ENCODE peak calls at places on chromosome 4, in nine cellular contexts. One of them, this sample, is unnamed.

GRCh38 chr4:38169524-38169923 is 209.3 kb downstream of the PTTG2 start:
- ATAC-seq in activated CD8-positive, alpha-beta T cell treated with anti-CD3 and anti-CD28 coated beads for 36 hours: no peak
- ATAC-seq in activated T-cell treated with anti-CD3 and anti-CD28 coated beads, Interleukin-2, amount 50 U/mL, for 72 hours: no peak
- ATAC-seq in stimulated activated naive B cell treated with anti-CD40 and anti-IgM and Interleukin-4, amounts not matched to agents 10 μg/mL and 1 μg/mL and 100 μg/mL, for 72 hours: no peak
- ATAC-seq in CD4-positive, alpha-beta T cell: no peak
- ATAC-seq in effector memory CD8-positive, alpha-beta T cell: no peak
- ATAC-seq in heart right ventricle: no peak
- ATAC-seq in sciatic nerve: no peak
- ATAC-seq in heart left ventricle: no peak
- ATAC-seq in this sample: no peak

GRCh38 chr4:3293410-3294391 is 880 bp downstream of the RGS12 start:
- ATAC-seq in activated CD8-positive, alpha-beta T cell treated with anti-CD3 and anti-CD28 coated beads for 36 hours: no peak
- ATAC-seq in activated T-cell treated with anti-CD3 and anti-CD28 coated beads, Interleukin-2, amount 50 U/mL, for 72 hours: no peak
- ATAC-seq in stimulated activated naive B cell treated with anti-CD40 and anti-IgM and Interleukin-4, amounts not matched to agents 10 μg/mL and 1 μg/mL and 100 μg/mL, for 72 hours: no peak
- ATAC-seq in CD4-positive, alpha-beta T cell: peak; percentile 4
- ATAC-seq in effector memory CD8-positive, alpha-beta T cell: no peak
- ATAC-seq in heart right ventricle: no peak
- ATAC-seq in sciatic nerve: peak; percentile 3
- ATAC-seq in heart left ventricle: no peak
- ATAC-seq in this sample: no peak

GRCh38 chr4:140993350-140993749 is 139.9 kb downstream of the RNF150 start:
- ATAC-seq in activated CD8-positive, alpha-beta T cell treated with anti-CD3 and anti-CD28 coated beads for 36 hours: no peak
- ATAC-seq in activated T-cell treated with anti-CD3 and anti-CD28 coated beads, Interleukin-2, amount 50 U/mL, for 72 hours: no peak
- ATAC-seq in stimulated activated naive B cell treated with anti-CD40 and anti-IgM and Interleukin-4, amounts not matched to agents 10 μg/mL and 1 μg/mL and 100 μg/mL, for 72 hours: no peak
- ATAC-seq in CD4-positive, alpha-beta T cell: no peak
- ATAC-seq in effector memory CD8-positive, alpha-beta T cell: no peak
- ATAC-seq in heart right ventricle: no peak
- ATAC-seq in sciatic nerve: no peak
- ATAC-seq in heart left ventricle: no peak
- ATAC-seq in this sample: no peak

GRCh38 chr4:1048781-1049590 is 37.6 kb downstream of the FGFRL1 start:
- ATAC-seq in activated CD8-positive, alpha-beta T cell treated with anti-CD3 and anti-CD28 coated beads for 36 hours: peak; percentile 61
- ATAC-seq in activated T-cell treated with anti-CD3 and anti-CD28 coated beads, Interleukin-2, amount 50 U/mL, for 72 hours: peak; percentile 76
- ATAC-seq in stimulated activated naive B cell treated with anti-CD40 and anti-IgM and Interleukin-4, amounts not matched to agents 10 μg/mL and 1 μg/mL and 100 μg/mL, for 72 hours: peak; percentile 84
- ATAC-seq in CD4-positive, alpha-beta T cell: no peak
- ATAC-seq in effector memory CD8-positive, alpha-beta T cell: no peak
- ATAC-seq in heart right ventricle: no peak
- ATAC-seq in sciatic nerve: no peak
- ATAC-seq in heart left ventricle: no peak
- ATAC-seq in this sample: no peak

GRCh38 chr4:56272946-56273728 is 114.2 kb downstream of the AASDH start:
- ATAC-seq in activated CD8-positive, alpha-beta T cell treated with anti-CD3 and anti-CD28 coated beads for 36 hours: no peak
- ATAC-seq in activated T-cell treated with anti-CD3 and anti-CD28 coated beads, Interleukin-2, amount 50 U/mL, for 72 hours: no peak
- ATAC-seq in stimulated activated naive B cell treated with anti-CD40 and anti-IgM and Interleukin-4, amounts not matched to agents 10 μg/mL and 1 μg/mL and 100 μg/mL, for 72 hours: no peak
- ATAC-seq in CD4-positive, alpha-beta T cell: no peak
- ATAC-seq in effector memory CD8-positive, alpha-beta T cell: no peak
- ATAC-seq in heart right ventricle: no peak
- ATAC-seq in sciatic nerve: no peak
- ATAC-seq in heart left ventricle: no peak
- ATAC-seq in this sample: no peak

GRCh38 chr4:10192331-10192730 is 75.7 kb upstream of the WDR1 start:
- ATAC-seq in activated CD8-positive, alpha-beta T cell treated with anti-CD3 and anti-CD28 coated beads for 36 hours: no peak
- ATAC-seq in activated T-cell treated with anti-CD3 and anti-CD28 coated beads, Interleukin-2, amount 50 U/mL, for 72 hours: no peak
- ATAC-seq in stimulated activated naive B cell treated with anti-CD40 and anti-IgM and Interleukin-4, amounts not matched to agents 10 μg/mL and 1 μg/mL and 100 μg/mL, for 72 hours: no peak
- ATAC-seq in CD4-positive, alpha-beta T cell: no peak
- ATAC-seq in effector memory CD8-positive, alpha-beta T cell: no peak
- ATAC-seq in heart right ventricle: no peak
- ATAC-seq in sciatic nerve: no peak
- ATAC-seq in heart left ventricle: no peak
- ATAC-seq in this sample: no peak

GRCh38 chr4:101977096-101977495 is 186.6 kb downstream of the BANK1 start:
- ATAC-seq in activated CD8-positive, alpha-beta T cell treated with anti-CD3 and anti-CD28 coated beads for 36 hours: no peak
- ATAC-seq in activated T-cell treated with anti-CD3 and anti-CD28 coated beads, Interleukin-2, amount 50 U/mL, for 72 hours: no peak
- ATAC-seq in stimulated activated naive B cell treated with anti-CD40 and anti-IgM and Interleukin-4, amounts not matched to agents 10 μg/mL and 1 μg/mL and 100 μg/mL, for 72 hours: no peak
- ATAC-seq in CD4-positive, alpha-beta T cell: no peak
- ATAC-seq in effector memory CD8-positive, alpha-beta T cell: no peak
- ATAC-seq in heart right ventricle: peak; percentile 50
- ATAC-seq in sciatic nerve: no peak
- ATAC-seq in heart left ventricle: no peak
- ATAC-seq in this sample: no peak

GRCh38 chr4:1863297-1864033 is 7.5 kb upstream of the LETM1 start:
- ATAC-seq in activated CD8-positive, alpha-beta T cell treated with anti-CD3 and anti-CD28 coated beads for 36 hours: peak; percentile 35
- ATAC-seq in activated T-cell treated with anti-CD3 and anti-CD28 coated beads, Interleukin-2, amount 50 U/mL, for 72 hours: no peak
- ATAC-seq in stimulated activated naive B cell treated with anti-CD40 and anti-IgM and Interleukin-4, amounts not matched to agents 10 μg/mL and 1 μg/mL and 100 μg/mL, for 72 hours: no peak
- ATAC-seq in CD4-positive, alpha-beta T cell: no peak
- ATAC-seq in effector memory CD8-positive, alpha-beta T cell: no peak
- ATAC-seq in heart right ventricle: no peak
- ATAC-seq in sciatic nerve: no peak
- ATAC-seq in heart left ventricle: no peak
- ATAC-seq in this sample: no peak

GRCh38 chr4:110620352-110621327 is 2.2 kb downstream of the PITX2 start:
- ATAC-seq in activated CD8-positive, alpha-beta T cell treated with anti-CD3 and anti-CD28 coated beads for 36 hours: no peak
- ATAC-seq in activated T-cell treated with anti-CD3 and anti-CD28 coated beads, Interleukin-2, amount 50 U/mL, for 72 hours: peak; percentile 19
- ATAC-seq in stimulated activated naive B cell treated with anti-CD40 and anti-IgM and Interleukin-4, amounts not matched to agents 10 μg/mL and 1 μg/mL and 100 μg/mL, for 72 hours: no peak
- ATAC-seq in CD4-positive, alpha-beta T cell: no peak
- ATAC-seq in effector memory CD8-positive, alpha-beta T cell: no peak
- ATAC-seq in heart right ventricle: peak; percentile 12
- ATAC-seq in sciatic nerve: no peak
- ATAC-seq in heart left ventricle: no peak
- ATAC-seq in this sample: no peak

GRCh38 chr4:37453361-37454262 is 209.1 kb downstream of the NWD2 start:
- ATAC-seq in activated CD8-positive, alpha-beta T cell treated with anti-CD3 and anti-CD28 coated beads for 36 hours: peak; percentile 91
- ATAC-seq in activated T-cell treated with anti-CD3 and anti-CD28 coated beads, Interleukin-2, amount 50 U/mL, for 72 hours: peak; percentile 95
- ATAC-seq in stimulated activated naive B cell treated with anti-CD40 and anti-IgM and Interleukin-4, amounts not matched to agents 10 μg/mL and 1 μg/mL and 100 μg/mL, for 72 hours: peak; percentile 90
- ATAC-seq in CD4-positive, alpha-beta T cell: peak; percentile 89
- ATAC-seq in effector memory CD8-positive, alpha-beta T cell: peak; percentile 48
- ATAC-seq in heart right ventricle: peak; percentile 98
- ATAC-seq in sciatic nerve: peak; percentile 97
- ATAC-seq in heart left ventricle: peak; percentile 98
- ATAC-seq in this sample: peak; percentile 84

GRCh38 chr4:69308634-69309033 is 28.4 kb downstream of the UGT2B28 start:
- ATAC-seq in activated CD8-positive, alpha-beta T cell treated with anti-CD3 and anti-CD28 coated beads for 36 hours: no peak
- ATAC-seq in activated T-cell treated with anti-CD3 and anti-CD28 coated beads, Interleukin-2, amount 50 U/mL, for 72 hours: no peak
- ATAC-seq in stimulated activated naive B cell treated with anti-CD40 and anti-IgM and Interleukin-4, amounts not matched to agents 10 μg/mL and 1 μg/mL and 100 μg/mL, for 72 hours: no peak
- ATAC-seq in CD4-positive, alpha-beta T cell: no peak
- ATAC-seq in effector memory CD8-positive, alpha-beta T cell: no peak
- ATAC-seq in heart right ventricle: no peak
- ATAC-seq in sciatic nerve: no peak
- ATAC-seq in heart left ventricle: no peak
- ATAC-seq in this sample: no peak

GRCh38 chr4:89765966-89766365 is 71.0 kb downstream of the SNCA start:
- ATAC-seq in activated CD8-positive, alpha-beta T cell treated with anti-CD3 and anti-CD28 coated beads for 36 hours: no peak
- ATAC-seq in activated T-cell treated with anti-CD3 and anti-CD28 coated beads, Interleukin-2, amount 50 U/mL, for 72 hours: no peak
- ATAC-seq in stimulated activated naive B cell treated with anti-CD40 and anti-IgM and Interleukin-4, amounts not matched to agents 10 μg/mL and 1 μg/mL and 100 μg/mL, for 72 hours: no peak
- ATAC-seq in CD4-positive, alpha-beta T cell: no peak
- ATAC-seq in effector memory CD8-positive, alpha-beta T cell: no peak
- ATAC-seq in heart right ventricle: peak; percentile 81
- ATAC-seq in sciatic nerve: peak; percentile 81
- ATAC-seq in heart left ventricle: peak; percentile 86
- ATAC-seq in this sample: no peak

GRCh38 chr4:185374573-185374972 is 21.2 kb downstream of the LRP2BP start:
- ATAC-seq in activated CD8-positive, alpha-beta T cell treated with anti-CD3 and anti-CD28 coated beads for 36 hours: no peak
- ATAC-seq in activated T-cell treated with anti-CD3 and anti-CD28 coated beads, Interleukin-2, amount 50 U/mL, for 72 hours: no peak
- ATAC-seq in stimulated activated naive B cell treated with anti-CD40 and anti-IgM and Interleukin-4, amounts not matched to agents 10 μg/mL and 1 μg/mL and 100 μg/mL, for 72 hours: no peak
- ATAC-seq in CD4-positive, alpha-beta T cell: no peak
- ATAC-seq in effector memory CD8-positive, alpha-beta T cell: no peak
- ATAC-seq in heart right ventricle: no peak
- ATAC-seq in sciatic nerve: no peak
- ATAC-seq in heart left ventricle: no peak
- ATAC-seq in this sample: no peak

GRCh38 chr4:158624889-158625478 is 46.7 kb downstream of the C4orf46 start:
- ATAC-seq in activated CD8-positive, alpha-beta T cell treated with anti-CD3 and anti-CD28 coated beads for 36 hours: peak; percentile 58
- ATAC-seq in activated T-cell treated with anti-CD3 and anti-CD28 coated beads, Interleukin-2, amount 50 U/mL, for 72 hours: no peak
- ATAC-seq in stimulated activated naive B cell treated with anti-CD40 and anti-IgM and Interleukin-4, amounts not matched to agents 10 μg/mL and 1 μg/mL and 100 μg/mL, for 72 hours: peak; percentile 66
- ATAC-seq in CD4-positive, alpha-beta T cell: no peak
- ATAC-seq in effector memory CD8-positive, alpha-beta T cell: peak; percentile 32
- ATAC-seq in heart right ventricle: peak; percentile 67
- ATAC-seq in sciatic nerve: peak; percentile 76
- ATAC-seq in heart left ventricle: peak; percentile 86
- ATAC-seq in this sample: peak; percentile 50

GRCh38 chr4:54395013-54395527 is 166.0 kb downstream of the PDGFRA start:
- ATAC-seq in activated CD8-positive, alpha-beta T cell treated with anti-CD3 and anti-CD28 coated beads for 36 hours: no peak
- ATAC-seq in activated T-cell treated with anti-CD3 and anti-CD28 coated beads, Interleukin-2, amount 50 U/mL, for 72 hours: no peak
- ATAC-seq in stimulated activated naive B cell treated with anti-CD40 and anti-IgM and Interleukin-4, amounts not matched to agents 10 μg/mL and 1 μg/mL and 100 μg/mL, for 72 hours: no peak
- ATAC-seq in CD4-positive, alpha-beta T cell: no peak
- ATAC-seq in effector memory CD8-positive, alpha-beta T cell: no peak
- ATAC-seq in heart right ventricle: no peak
- ATAC-seq in sciatic nerve: no peak
- ATAC-seq in heart left ventricle: no peak
- ATAC-seq in this sample: no peak

GRCh38 chr4:73193155-73193554 is 65.4 kb downstream of the ANKRD17 start:
- ATAC-seq in activated CD8-positive, alpha-beta T cell treated with anti-CD3 and anti-CD28 coated beads for 36 hours: no peak
- ATAC-seq in activated T-cell treated with anti-CD3 and anti-CD28 coated beads, Interleukin-2, amount 50 U/mL, for 72 hours: no peak
- ATAC-seq in stimulated activated naive B cell treated with anti-CD40 and anti-IgM and Interleukin-4, amounts not matched to agents 10 μg/mL and 1 μg/mL and 100 μg/mL, for 72 hours: peak; percentile 93
- ATAC-seq in CD4-positive, alpha-beta T cell: no peak
- ATAC-seq in effector memory CD8-positive, alpha-beta T cell: no peak
- ATAC-seq in heart right ventricle: no peak
- ATAC-seq in sciatic nerve: no peak
- ATAC-seq in heart left ventricle: no peak
- ATAC-seq in this sample: no peak

GRCh38 chr4:26058537-26058936 is 144.5 kb downstream of the SMIM20 start:
- ATAC-seq in activated CD8-positive, alpha-beta T cell treated with anti-CD3 and anti-CD28 coated beads for 36 hours: peak; percentile 93
- ATAC-seq in activated T-cell treated with anti-CD3 and anti-CD28 coated beads, Interleukin-2, amount 50 U/mL, for 72 hours: peak; percentile 98
- ATAC-seq in stimulated activated naive B cell treated with anti-CD40 and anti-IgM and Interleukin-4, amounts not matched to agents 10 μg/mL and 1 μg/mL and 100 μg/mL, for 72 hours: peak; percentile 78
- ATAC-seq in CD4-positive, alpha-beta T cell: no peak
- ATAC-seq in effector memory CD8-positive, alpha-beta T cell: peak; percentile 31
- ATAC-seq in heart right ventricle: no peak
- ATAC-seq in sciatic nerve: no peak
- ATAC-seq in heart left ventricle: peak; percentile 39
- ATAC-seq in this sample: no peak

GRCh38 chr4:152090543-152090942 is 329.7 kb upstream of the GATB start:
- ATAC-seq in activated CD8-positive, alpha-beta T cell treated with anti-CD3 and anti-CD28 coated beads for 36 hours: peak; percentile 88
- ATAC-seq in activated T-cell treated with anti-CD3 and anti-CD28 coated beads, Interleukin-2, amount 50 U/mL, for 72 hours: peak; percentile 95
- ATAC-seq in stimulated activated naive B cell treated with anti-CD40 and anti-IgM and Interleukin-4, amounts not matched to agents 10 μg/mL and 1 μg/mL and 100 μg/mL, for 72 hours: peak; percentile 84
- ATAC-seq in CD4-positive, alpha-beta T cell: peak; percentile 40
- ATAC-seq in effector memory CD8-positive, alpha-beta T cell: no peak
- ATAC-seq in heart right ventricle: peak; percentile 91
- ATAC-seq in sciatic nerve: no peak
- ATAC-seq in heart left ventricle: peak; percentile 93
- ATAC-seq in this sample: no peak

GRCh38 chr4:83189631-83190136 is 75.2 kb upstream of the PLAC8 start:
- ATAC-seq in activated CD8-positive, alpha-beta T cell treated with anti-CD3 and anti-CD28 coated beads for 36 hours: no peak
- ATAC-seq in activated T-cell treated with anti-CD3 and anti-CD28 coated beads, Interleukin-2, amount 50 U/mL, for 72 hours: no peak
- ATAC-seq in stimulated activated naive B cell treated with anti-CD40 and anti-IgM and Interleukin-4, amounts not matched to agents 10 μg/mL and 1 μg/mL and 100 μg/mL, for 72 hours: no peak
- ATAC-seq in CD4-positive, alpha-beta T cell: no peak
- ATAC-seq in effector memory CD8-positive, alpha-beta T cell: no peak
- ATAC-seq in heart right ventricle: no peak
- ATAC-seq in sciatic nerve: no peak
- ATAC-seq in heart left ventricle: no peak
- ATAC-seq in this sample: no peak

GRCh38 chr4:97104006-97104405 is 1039.3 kb downstream of the STPG2 start:
- ATAC-seq in activated CD8-positive, alpha-beta T cell treated with anti-CD3 and anti-CD28 coated beads for 36 hours: no peak
- ATAC-seq in activated T-cell treated with anti-CD3 and anti-CD28 coated beads, Interleukin-2, amount 50 U/mL, for 72 hours: no peak
- ATAC-seq in stimulated activated naive B cell treated with anti-CD40 and anti-IgM and Interleukin-4, amounts not matched to agents 10 μg/mL and 1 μg/mL and 100 μg/mL, for 72 hours: no peak
- ATAC-seq in CD4-positive, alpha-beta T cell: no peak
- ATAC-seq in effector memory CD8-positive, alpha-beta T cell: no peak
- ATAC-seq in heart right ventricle: no peak
- ATAC-seq in sciatic nerve: no peak
- ATAC-seq in heart left ventricle: no peak
- ATAC-seq in this sample: no peak